ENCODE peak calls at places on chromosomes 7 and 10, in nine cellular contexts. One of them, this sample, is unnamed.

GRCh38 chr10:111455776-111456426 is 379.1 kb downstream of the ADRA2A start:
- DNase-seq in A549: no peak
- DNase-seq in heart left ventricle: no peak
- DNase-seq in body of pancreas: no peak
- DNase-seq in thyroid gland: no peak
- DNase-seq in breast epithelium: no peak
- DNase-seq in testis: peak; percentile 52
- DNase-seq in sigmoid colon: no peak
- DNase-seq in MM.1S: no peak
- DNase-seq in this sample: no peak

GRCh38 chr10:114996542-114996941 is 58.5 kb downstream of the TRUB1 start:
- DNase-seq in sigmoid colon: no peak
- DNase-seq in A549: no peak
- DNase-seq in thyroid gland: no peak
- DNase-seq in testis: no peak
- DNase-seq in breast epithelium: no peak
- DNase-seq in MM.1S: no peak
- DNase-seq in body of pancreas: no peak
- DNase-seq in heart left ventricle: no peak
- DNase-seq in this sample: peak; percentile 62

GRCh38 chr7:151013356-151013727 is 11.0 kb downstream of the ATG9B start:
- DNase-seq in body of pancreas: no peak
- DNase-seq in A549: no peak
- DNase-seq in sigmoid colon: no peak
- DNase-seq in heart left ventricle: no peak
- DNase-seq in thyroid gland: no peak
- DNase-seq in MM.1S: no peak
- DNase-seq in testis: no peak
- DNase-seq in breast epithelium: no peak
- DNase-seq in this sample: peak; percentile 81

GRCh38 chr7:134750083-134751062 is 29.1 kb upstream of the CALD1 start:
- DNase-seq in testis: peak; percentile 78
- DNase-seq in sigmoid colon: no peak
- DNase-seq in heart left ventricle: peak; percentile 43
- DNase-seq in body of pancreas: peak; percentile 23
- DNase-seq in breast epithelium: no peak
- DNase-seq in MM.1S: peak; percentile 62
- DNase-seq in A549: peak; percentile 56
- DNase-seq in thyroid gland: peak; percentile 61
- DNase-seq in this sample: no peak

GRCh38 chr10:71984126-71984797 is 20.1 kb downstream of the CHST3 start:
- DNase-seq in breast epithelium: peak; percentile 28
- DNase-seq in heart left ventricle: no peak
- DNase-seq in body of pancreas: no peak
- DNase-seq in sigmoid colon: peak; percentile 50
- DNase-seq in testis: no peak
- DNase-seq in thyroid gland: no peak
- DNase-seq in A549: no peak
- DNase-seq in MM.1S: no peak
- DNase-seq in this sample: peak; percentile 58

GRCh38 chr10:44010873-44011602 is 362.4 kb upstream of the ZNF32 start:
- DNase-seq in thyroid gland: no peak
- DNase-seq in breast epithelium: no peak
- DNase-seq in sigmoid colon: no peak
- DNase-seq in testis: no peak
- DNase-seq in MM.1S: peak; percentile 97
- DNase-seq in A549: no peak
- DNase-seq in heart left ventricle: no peak
- DNase-seq in body of pancreas: no peak
- DNase-seq in this sample: no peak

GRCh38 chr10:112951349-112952281 is 1.6 kb downstream of the TCF7L2 start:
- DNase-seq in breast epithelium: peak; percentile 61
- DNase-seq in MM.1S: peak; percentile 10
- DNase-seq in thyroid gland: peak; percentile 63
- DNase-seq in heart left ventricle: peak; percentile 66
- DNase-seq in testis: peak; percentile 64
- DNase-seq in sigmoid colon: peak; percentile 82
- DNase-seq in A549: peak; percentile 91
- DNase-seq in body of pancreas: peak; percentile 63
- DNase-seq in this sample: peak; percentile 94

GRCh38 chr7:80145780-80146422 is 11.3 kb downstream of the GNAI1 start:
- DNase-seq in MM.1S: no peak
- DNase-seq in body of pancreas: no peak
- DNase-seq in testis: no peak
- DNase-seq in breast epithelium: no peak
- DNase-seq in A549: peak; percentile 28
- DNase-seq in thyroid gland: no peak
- DNase-seq in heart left ventricle: no peak
- DNase-seq in sigmoid colon: no peak
- DNase-seq in this sample: no peak

GRCh38 chr7:96236198-96237039 is 85.5 kb downstream of the SLC25A13 start:
- DNase-seq in heart left ventricle: peak; percentile 61
- DNase-seq in breast epithelium: no peak
- DNase-seq in MM.1S: no peak
- DNase-seq in sigmoid colon: peak; percentile 84
- DNase-seq in testis: peak; percentile 58
- DNase-seq in A549: no peak
- DNase-seq in thyroid gland: peak; percentile 11
- DNase-seq in body of pancreas: peak; percentile 30
- DNase-seq in this sample: no peak

GRCh38 chr10:43225787-43226153 is 41.1 kb downstream of the RASGEF1A start:
- DNase-seq in MM.1S: no peak
- DNase-seq in breast epithelium: peak; percentile 51
- DNase-seq in A549: no peak
- DNase-seq in sigmoid colon: peak; percentile 43
- DNase-seq in thyroid gland: peak; percentile 0
- DNase-seq in testis: no peak
- DNase-seq in body of pancreas: no peak
- DNase-seq in heart left ventricle: peak; percentile 13
- DNase-seq in this sample: peak; percentile 72

GRCh38 chr10:62047240-62047897 is 145.9 kb downstream of the ARID5B start:
- DNase-seq in MM.1S: peak; percentile 72
- DNase-seq in heart left ventricle: no peak
- DNase-seq in body of pancreas: no peak
- DNase-seq in breast epithelium: no peak
- DNase-seq in testis: no peak
- DNase-seq in sigmoid colon: no peak
- DNase-seq in A549: no peak
- DNase-seq in thyroid gland: no peak
- DNase-seq in this sample: peak; percentile 76

GRCh38 chr10:11946652-11947051 is 96.0 kb downstream of the UPF2 start:
- DNase-seq in body of pancreas: no peak
- DNase-seq in sigmoid colon: no peak
- DNase-seq in breast epithelium: no peak
- DNase-seq in testis: no peak
- DNase-seq in heart left ventricle: no peak
- DNase-seq in A549: no peak
- DNase-seq in thyroid gland: no peak
- DNase-seq in MM.1S: no peak
- DNase-seq in this sample: no peak

GRCh38 chr10:11951695-11952094 is 90.9 kb downstream of the UPF2 start:
- DNase-seq in heart left ventricle: no peak
- DNase-seq in thyroid gland: no peak
- DNase-seq in A549: no peak
- DNase-seq in testis: no peak
- DNase-seq in MM.1S: no peak
- DNase-seq in sigmoid colon: no peak
- DNase-seq in breast epithelium: no peak
- DNase-seq in body of pancreas: no peak
- DNase-seq in this sample: peak; percentile 4

GRCh38 chr10:11950325-11951018 is 92.1 kb downstream of the UPF2 start:
- DNase-seq in sigmoid colon: no peak
- DNase-seq in breast epithelium: no peak
- DNase-seq in MM.1S: no peak
- DNase-seq in heart left ventricle: no peak
- DNase-seq in body of pancreas: no peak
- DNase-seq in thyroid gland: no peak
- DNase-seq in A549: no peak
- DNase-seq in testis: no peak
- DNase-seq in this sample: no peak

GRCh38 chr10:11949152-11949551 is 93.5 kb downstream of the UPF2 start:
- DNase-seq in body of pancreas: no peak
- DNase-seq in testis: no peak
- DNase-seq in A549: no peak
- DNase-seq in thyroid gland: no peak
- DNase-seq in heart left ventricle: no peak
- DNase-seq in sigmoid colon: no peak
- DNase-seq in MM.1S: no peak
- DNase-seq in breast epithelium: no peak
- DNase-seq in this sample: no peak
- H3K27ac ChIP-seq in body of pancreas: no peak overlapping the region
- H3K27ac ChIP-seq in testis: no peak overlapping the region
- H3K27ac ChIP-seq in A549: no peak overlapping the region
- H3K27ac ChIP-seq in thyroid gland: no peak overlapping the region
- H3K27ac ChIP-seq in heart left ventricle: no peak overlapping the region
- H3K27ac ChIP-seq in sigmoid colon: no peak overlapping the region
- H3K27ac ChIP-seq in MM.1S: no peak overlapping the region
- H3K27ac ChIP-seq in breast epithelium: no peak overlapping the region
- H3K27ac ChIP-seq in this sample: no peak overlapping the region

GRCh38 chr7:6271091-6271658 is 1.2 kb downstream of the CYTH3 start:
- DNase-seq in sigmoid colon: peak; percentile 83
- DNase-seq in thyroid gland: peak; percentile 80
- DNase-seq in A549: peak; percentile 78
- DNase-seq in MM.1S: no peak
- DNase-seq in body of pancreas: peak; percentile 52
- DNase-seq in breast epithelium: peak; percentile 54
- DNase-seq in testis: peak; percentile 82
- DNase-seq in heart left ventricle: peak; percentile 60
- DNase-seq in this sample: peak; percentile 97
- TF ChIP-seq CTCF in sigmoid colon: peak; percentile 38
- TF ChIP-seq CTCF in thyroid gland: peak; percentile 58
- TF ChIP-seq CTCF in A549: peak; percentile 33
- TF ChIP-seq CTCF in MM.1S: no peak
- TF ChIP-seq CTCF in body of pancreas: peak; percentile 55
- TF ChIP-seq CTCF in breast epithelium: peak; percentile 20
- TF ChIP-seq CTCF in testis: peak; percentile 21
- TF ChIP-seq CTCF in heart left ventricle: peak; percentile 29
- TF ChIP-seq CTCF in this sample: peak; percentile 56

GRCh38 chr10:15166325-15166724 is 2.2 kb downstream of the NMT2 start:
- DNase-seq in A549: no peak
- DNase-seq in sigmoid colon: no peak
- DNase-seq in body of pancreas: no peak
- DNase-seq in thyroid gland: no peak
- DNase-seq in MM.1S: no peak
- DNase-seq in breast epithelium: no peak
- DNase-seq in heart left ventricle: no peak
- DNase-seq in testis: no peak
- DNase-seq in this sample: peak; percentile 15
- H3K4me3 ChIP-seq in A549: no peak overlapping the region
- H3K4me3 ChIP-seq in sigmoid colon: no peak overlapping the region
- H3K4me3 ChIP-seq in body of pancreas: no peak overlapping the region
- H3K4me3 ChIP-seq in thyroid gland: no peak overlapping the region
- H3K4me3 ChIP-seq in MM.1S: no peak overlapping the region
- H3K4me3 ChIP-seq in breast epithelium: no peak overlapping the region
- H3K4me3 ChIP-seq in heart left ventricle: peak overlapping the region; percentile 61
- H3K4me3 ChIP-seq in testis: no peak overlapping the region
- H3K4me3 ChIP-seq in this sample: peak overlapping the region; percentile 96

GRCh38 chr10:23051278-23051677 is 44.1 kb upstream of the MSRB2 start:
- DNase-seq in heart left ventricle: no peak
- DNase-seq in A549: no peak
- DNase-seq in thyroid gland: no peak
- DNase-seq in body of pancreas: no peak
- DNase-seq in sigmoid colon: no peak
- DNase-seq in testis: no peak
- DNase-seq in MM.1S: no peak
- DNase-seq in breast epithelium: no peak
- DNase-seq in this sample: no peak

GRCh38 chr10:23051855-23052309 is 43.5 kb upstream of the MSRB2 start:
- DNase-seq in thyroid gland: no peak
- DNase-seq in testis: no peak
- DNase-seq in breast epithelium: no peak
- DNase-seq in body of pancreas: no peak
- DNase-seq in MM.1S: no peak
- DNase-seq in A549: no peak
- DNase-seq in heart left ventricle: no peak
- DNase-seq in sigmoid colon: no peak
- DNase-seq in this sample: no peak

GRCh38 chr10:23058366-23058765 is 37.0 kb upstream of the MSRB2 start:
- DNase-seq in testis: no peak
- DNase-seq in A549: no peak
- DNase-seq in thyroid gland: no peak
- DNase-seq in MM.1S: no peak
- DNase-seq in body of pancreas: no peak
- DNase-seq in sigmoid colon: no peak
- DNase-seq in breast epithelium: no peak
- DNase-seq in heart left ventricle: no peak
- DNase-seq in this sample: no peak

GRCh38 chr10:23053036-23053435 is 42.3 kb upstream of the MSRB2 start:
- DNase-seq in sigmoid colon: no peak
- DNase-seq in body of pancreas: no peak
- DNase-seq in heart left ventricle: no peak
- DNase-seq in A549: peak; percentile 64
- DNase-seq in MM.1S: no peak
- DNase-seq in testis: no peak
- DNase-seq in thyroid gland: peak; percentile 85
- DNase-seq in breast epithelium: no peak
- DNase-seq in this sample: no peak

GRCh38 chr10:23055424-23056191 is 39.8 kb upstream of the MSRB2 start:
- DNase-seq in A549: no peak
- DNase-seq in heart left ventricle: no peak
- DNase-seq in sigmoid colon: no peak
- DNase-seq in MM.1S: no peak
- DNase-seq in thyroid gland: no peak
- DNase-seq in testis: no peak
- DNase-seq in breast epithelium: no peak
- DNase-seq in body of pancreas: no peak
- DNase-seq in this sample: no peak
- H3K27ac ChIP-seq in A549: no peak overlapping the region
- H3K27ac ChIP-seq in heart left ventricle: no peak overlapping the region
- H3K27ac ChIP-seq in sigmoid colon: no peak overlapping the region
- H3K27ac ChIP-seq in MM.1S: no peak overlapping the region
- H3K27ac ChIP-seq in thyroid gland: no peak overlapping the region
- H3K27ac ChIP-seq in testis: no peak overlapping the region
- H3K27ac ChIP-seq in breast epithelium: no peak overlapping the region
- H3K27ac ChIP-seq in body of pancreas: no peak overlapping the region
- H3K27ac ChIP-seq in this sample: no peak overlapping the region

This sample was measured in osteoblast.